ENCODE peak calls at places on chromosomes 6 and 20, in eight cellular contexts. H is suprapubic skin; D is transverse colon; K is CD4-positive, alpha-beta T cell; G is coronary artery; U is OCI-LY7; V is colonic mucosa; O is foreskin fibroblast. Z is an unnamed sample.

GRCh38 chr6:132412656-132413500 is 11.6 kb upstream of the MOXD1 start:
- DNase-seq in G (no peak), O (peak), V (no peak), D (no peak), U (no peak), K (no peak), H (no peak), Z (no peak)

GRCh38 chr20:62885808-62886708 is 24.4 kb upstream of the TCFL5 start:
- DNase-seq in G (no peak), V (no peak), U (no peak), K (no peak), D (peak), H (no peak), O (no peak), Z (no peak)

GRCh38 chr6:110357298-110357695 is 852 bp downstream of the METTL24 start:
- DNase-seq in V (no peak), K (no peak), H (no peak), D (no peak), U (no peak), O (no peak), G (no peak), Z (no peak)

GRCh38 chr6:33771342-33772113 is 17.4 kb downstream of the LEMD2 start:
- DNase-seq in K (peak), D (peak), O (peak), V (peak), G (peak), U (peak), H (no peak), Z (peak)

GRCh38 chr6:154447929-154448328 is 62.6 kb downstream of the CNKSR3 start:
- DNase-seq in H (no peak), G (no peak), K (no peak), O (peak), D (no peak), V (no peak), U (no peak), Z (no peak)

GRCh38 chr20:58851221-58851968 is 693 bp upstream of the GNAS-AS1 start:
- DNase-seq in U (no peak), H (no peak), O (peak), K (no peak), V (no peak), D (no peak), G (no peak), Z (peak)

GRCh38 chr20:58997141-58997770 is 9.8 kb downstream of the CTSZ start:
- DNase-seq in V (no peak), D (no peak), U (no peak), K (no peak), G (no peak), O (no peak), H (no peak), Z (no peak)

GRCh38 chr6:144820270-144820669 is 535.1 kb downstream of the UTRN start:
- DNase-seq in H (no peak), D (no peak), U (no peak), O (peak), V (no peak), G (no peak), K (no peak), Z (no peak)

GRCh38 chr6:45592991-45593390 is 215.3 kb upstream of the SUPT3H start:
- DNase-seq in O (no peak), D (no peak), G (no peak), K (no peak), H (no peak), U (no peak), V (no peak), Z (no peak)

GRCh38 chr6:109879521-109879920 is 98.6 kb upstream of the GPR6 start:
- DNase-seq in O (no peak), G (no peak), U (no peak), D (no peak), V (no peak), K (no peak), H (no peak), Z (no peak)

DNA sequence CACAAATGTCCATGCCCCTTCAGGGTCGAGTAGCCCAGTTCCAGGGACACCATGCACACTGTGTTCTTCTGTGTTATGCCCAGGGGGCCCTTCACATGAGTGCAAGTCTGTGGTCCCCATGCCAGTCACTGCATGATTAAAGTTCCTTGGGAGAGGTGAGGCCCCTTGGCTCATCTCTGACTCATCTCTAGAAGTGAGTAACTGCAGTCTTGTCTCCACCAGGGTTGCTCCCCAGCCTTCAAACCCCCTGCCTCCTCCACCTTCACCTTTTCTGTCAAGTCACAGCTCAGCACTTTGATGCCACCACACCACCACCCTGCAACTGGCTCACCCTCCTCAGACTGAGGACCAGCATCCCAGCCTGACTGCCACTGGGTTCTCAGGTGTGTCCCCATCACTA is 161.7 kb downstream of the UNC5CL start:
- DNase-seq in H (no peak), O (no peak), K (no peak), V (no peak), U (no peak), D (no peak), G (no peak), Z (no peak)
- TF ChIP-seq CTCF in H (no peak), O (no peak), K (no peak), V (no peak), U (no peak), D (no peak), G (no peak), Z (no peak)

GRCh38 chr6:15441215-15441868 is 195.5 kb downstream of the JARID2 start:
- DNase-seq in K (peak), G (no peak), O (peak), D (peak), U (peak), V (peak), H (no peak), Z (peak)
- TF ChIP-seq CTCF in K (peak), G (peak), O (peak), D (peak), U (peak), V (peak), H (peak), Z (peak)

GRCh38 chr6:147384737-147385710 is 123.5 kb upstream of the SAMD5 start:
- DNase-seq in G (no peak), V (no peak), O (no peak), D (no peak), U (no peak), K (no peak), H (no peak), Z (no peak)

GRCh38 chr6:147392917-147393625 is 115.4 kb upstream of the SAMD5 start:
- DNase-seq in D (no peak), V (no peak), H (no peak), O (no peak), K (no peak), G (no peak), U (no peak), Z (no peak)

GRCh38 chr6:147389463-147389862 is 119.0 kb upstream of the SAMD5 start:
- DNase-seq in O (no peak), U (no peak), K (no peak), V (no peak), H (no peak), G (no peak), D (no peak), Z (no peak)

GRCh38 chr6:147395158-147395557 is 113.3 kb upstream of the SAMD5 start:
- DNase-seq in V (no peak), D (no peak), K (no peak), O (peak), U (no peak), H (no peak), G (no peak), Z (no peak)

DNA sequence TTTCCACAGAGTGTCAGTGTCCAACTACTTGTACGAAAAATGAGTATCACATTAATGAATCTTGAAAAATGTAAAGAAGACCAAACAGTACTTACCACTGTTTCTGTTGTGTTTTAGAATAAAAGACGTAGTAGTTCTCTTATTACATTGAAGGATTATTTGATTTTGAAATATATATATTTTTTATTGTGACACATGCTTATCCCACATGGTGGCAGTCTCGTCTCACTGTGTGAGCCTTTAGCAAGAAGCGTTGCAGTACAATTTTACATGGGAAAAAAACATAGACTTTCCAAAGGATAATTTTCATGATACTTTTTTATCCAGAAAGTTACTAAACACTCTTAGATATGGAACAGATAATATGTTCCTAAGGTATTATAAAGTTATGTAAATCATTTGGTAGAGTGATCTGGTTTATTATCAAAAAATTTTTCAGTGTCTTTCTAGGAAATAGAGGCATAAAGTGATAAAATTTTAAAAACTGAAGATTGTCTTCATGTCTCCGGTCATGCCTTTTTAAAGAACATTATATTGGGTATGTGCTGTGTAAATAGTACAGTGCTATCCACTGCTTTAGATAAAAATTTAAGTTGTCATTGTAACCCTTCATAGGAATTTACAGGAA is 117.5 kb upstream of the SAMD5 start:
- DNase-seq in G (no peak), V (no peak), H (no peak), K (no peak), D (no peak), U (peak), O (peak), Z (no peak)
- TF ChIP-seq CTCF in G (no peak), V (no peak), H (peak), K (no peak), D (no peak), U (peak), O (no peak), Z (peak)

GRCh38 chr6:77740380-77740779 is 87.5 kb downstream of the MEI4 start:
- DNase-seq in K (no peak), G (no peak), V (no peak), H (no peak), D (no peak), O (peak), U (peak), Z (peak)
- TF ChIP-seq CTCF in K (peak), G (peak), V (peak), H (peak), D (peak), O (peak), U (peak), Z (peak)

DNA sequence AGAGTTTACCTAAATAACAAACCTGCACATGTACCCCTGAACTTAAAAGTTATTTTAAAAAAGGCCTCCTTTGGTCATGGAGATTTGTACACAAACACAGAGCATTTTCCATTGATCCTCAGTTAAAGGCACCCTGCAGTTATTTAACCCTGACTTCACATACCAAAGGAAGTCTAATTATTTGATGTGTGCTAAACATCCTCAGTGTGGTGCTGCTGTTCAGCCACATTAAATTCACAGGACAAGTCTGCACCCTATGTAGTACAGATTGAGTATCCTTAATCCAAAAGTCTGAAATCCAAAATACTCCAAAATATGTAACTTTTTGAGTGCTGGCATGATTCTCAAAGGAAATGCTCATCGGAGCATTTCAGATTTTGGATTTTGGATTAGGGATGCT is 21.4 kb downstream of the KCNQ5 start:
- DNase-seq in H (no peak), V (no peak), D (no peak), U (no peak), O (no peak), G (no peak), K (no peak), Z (no peak)
- TF ChIP-seq CTCF in H (no peak), V (no peak), D (no peak), U (no peak), O (no peak), G (no peak), K (no peak), Z (peak)

GRCh38 chr6:78908621-78909020 is 41.3 kb downstream of the IRAK1BP1 start:
- DNase-seq in H (no peak), K (no peak), O (peak), D (no peak), U (no peak), G (no peak), V (no peak), Z (no peak)

GRCh38 chr6:78911218-78911617 is 43.9 kb downstream of the IRAK1BP1 start:
- DNase-seq in O (peak), K (no peak), H (no peak), D (no peak), V (no peak), G (no peak), U (no peak), Z (no peak)

GRCh38 chr6:78910611-78911134 is 43.3 kb downstream of the IRAK1BP1 start:
- DNase-seq in G (no peak), H (no peak), U (no peak), K (no peak), V (peak), D (peak), O (peak), Z (peak)

DNA sequence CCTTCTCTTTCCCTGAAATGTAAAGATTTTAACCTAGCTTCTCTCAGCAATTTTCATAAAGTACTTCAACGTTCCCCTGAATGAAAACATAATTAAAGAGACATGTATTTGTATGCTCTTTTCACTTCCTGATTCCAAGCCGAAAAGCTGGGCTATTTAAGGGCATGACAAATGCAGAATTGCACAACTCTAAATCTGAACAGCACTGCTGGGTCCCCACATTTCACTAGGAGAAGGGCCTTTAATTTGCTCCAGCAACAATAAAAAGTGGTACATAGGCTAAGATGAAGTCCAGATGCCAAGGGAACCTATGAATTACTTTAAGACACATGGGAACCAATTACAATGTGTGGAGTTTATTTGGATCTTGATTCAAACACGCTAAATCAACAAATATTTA is 42.0 kb downstream of the IRAK1BP1 start:
- DNase-seq in H (no peak), K (no peak), V (no peak), O (peak), G (no peak), U (peak), D (no peak), Z (peak)
- TF ChIP-seq CTCF in H (no peak), K (no peak), V (no peak), O (no peak), G (no peak), U (no peak), D (no peak), Z (no peak)

GRCh38 chr20:45892049-45892816 is 1.1 kb downstream of the CTSA start:
- DNase-seq in H (no peak), D (peak), G (no peak), U (no peak), O (peak), V (peak), K (no peak), Z (no peak)
- TF ChIP-seq CTCF in H (no peak), D (no peak), G (no peak), U (no peak), O (peak), V (no peak), K (no peak), Z (no peak)

GRCh38 chr20:38093641-38094077 is 60.1 kb downstream of the RPRD1B start:
- DNase-seq in K (no peak), H (no peak), U (no peak), O (no peak), V (no peak), G (no peak), D (no peak), Z (no peak)

GRCh38 chr20:38094373-38094775 is 60.8 kb downstream of the RPRD1B start:
- DNase-seq in K (no peak), G (no peak), V (no peak), H (no peak), U (peak), O (peak), D (peak), Z (peak)

GRCh38 chr20:38091447-38092216 is 58.1 kb downstream of the RPRD1B start:
- DNase-seq in H (no peak), D (peak), U (peak), V (no peak), G (no peak), K (no peak), O (peak), Z (peak)

GRCh38 chr20:38094968-38095689 is 61.6 kb downstream of the RPRD1B start:
- DNase-seq in U (no peak), V (no peak), D (no peak), O (no peak), H (no peak), K (no peak), G (no peak), Z (no peak)

GRCh38 chr20:38092260-38092857 is 58.8 kb downstream of the RPRD1B start:
- DNase-seq in U (no peak), H (no peak), O (no peak), V (no peak), D (no peak), K (no peak), G (no peak), Z (no peak)
- TF ChIP-seq CTCF in U (no peak), H (no peak), O (no peak), V (no peak), D (no peak), K (no peak), G (no peak), Z (no peak)

GRCh38 chr6:158660331-158660730 is 10.5 kb downstream of the SYTL3 start:
- DNase-seq in O (peak), G (no peak), D (peak), V (peak), H (no peak), U (peak), K (peak), Z (peak)

GRCh38 chr6:158662607-158663464 is 13.0 kb downstream of the SYTL3 start:
- DNase-seq in D (no peak), H (no peak), U (no peak), K (peak), O (peak), G (no peak), V (no peak), Z (no peak)

GRCh38 chr6:158665332-158665731 is 15.5 kb downstream of the SYTL3 start:
- DNase-seq in D (no peak), H (no peak), V (peak), K (no peak), O (no peak), U (no peak), G (no peak), Z (no peak)

GRCh38 chr6:158663465-158664167 is 13.8 kb downstream of the SYTL3 start:
- DNase-seq in G (no peak), K (no peak), D (no peak), U (no peak), O (no peak), H (no peak), V (no peak), Z (no peak)

GRCh38 chr6:158661156-158661555 is 11.3 kb downstream of the SYTL3 start:
- DNase-seq in U (no peak), H (no peak), V (no peak), G (no peak), D (no peak), K (no peak), O (no peak), Z (no peak)
- TF ChIP-seq CTCF in U (no peak), H (no peak), V (no peak), G (no peak), D (no peak), K (no peak), O (no peak), Z (no peak)

DNA sequence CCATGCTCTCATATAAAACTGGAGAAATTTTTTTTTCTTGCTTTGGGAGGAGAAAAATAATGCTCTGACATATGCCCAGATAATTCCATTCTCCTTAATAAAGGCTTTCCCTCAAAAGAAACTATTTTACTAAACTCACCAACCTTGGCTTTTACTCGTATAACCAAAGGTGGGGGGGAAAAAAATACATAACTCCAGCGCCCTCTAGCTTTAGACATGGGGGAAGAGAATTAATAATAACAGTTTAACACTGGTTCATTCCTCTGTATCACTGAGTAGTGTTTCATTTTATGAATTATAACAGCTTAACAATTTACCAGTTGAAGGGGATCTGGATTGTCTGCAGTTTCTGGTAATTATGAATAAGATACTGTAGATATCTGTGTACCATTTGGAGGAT is 1226.1 kb downstream of the GRIK2 start:
- DNase-seq in U (peak), V (no peak), G (no peak), D (no peak), K (no peak), O (no peak), H (no peak), Z (peak)
- TF ChIP-seq CTCF in U (peak), V (no peak), G (no peak), D (no peak), K (no peak), O (peak), H (no peak), Z (peak)